ENCODE peak calls at places on chromosomes 11 and 22, in eight cellular contexts. A is adipocyte, R is thoracic aorta, Y is neural progenitor cell, L is colonic mucosa, O is endodermal cell, H is A673, U is A549. W is an unnamed sample.

GRCh38 chr11:2303627-2304155 is 1.9 kb downstream of the TSPAN32 start:
- DNase-seq in A (no peak), R (no peak), Y (no peak), L (no peak), O (no peak), H (no peak), U (no peak), W (peak)

GRCh38 chr11:101860694-101861371 is 54.0 kb upstream of the CEP126 start:
- DNase-seq in A (peak), R (no peak), Y (peak), L (peak), O (peak), H (peak), U (peak), W (no peak)

GRCh38 chr11:63501236-63501635 is 4.6 kb upstream of the LGALS12 start:
- DNase-seq in A (no peak), R (no peak), Y (peak), L (no peak), O (no peak), H (no peak), U (no peak), W (no peak)

GRCh38 chr11:66883021-66883968 is 26.4 kb downstream of the LRFN4 start:
- DNase-seq in A (peak), R (no peak), Y (peak), L (peak), O (peak), H (peak), U (peak), W (peak)

GRCh38 chr22:26553056-26553752 is 36.7 kb downstream of the TPST2 start:
- DNase-seq in A (peak), R (no peak), Y (no peak), L (no peak), O (no peak), H (peak), U (peak), W (no peak)

GRCh38 chr22:28029201-28029948 is 110.3 kb upstream of the PITPNB start:
- DNase-seq in A (no peak), R (no peak), Y (no peak), L (peak), O (peak), H (peak), U (no peak), W (peak)

GRCh38 chr11:102604875-102605274 is 20.3 kb downstream of the MMP20 start:
- DNase-seq in A (no peak), R (no peak), Y (no peak), L (no peak), O (no peak), H (no peak), U (no peak), W (no peak)

GRCh38 chr11:70002433-70002832 is 75.7 kb upstream of the ANO1 start:
- DNase-seq in A (no peak), R (no peak), Y (no peak), L (no peak), O (no peak), H (no peak), U (no peak), W (no peak)

GRCh38 chr11:62721994-62722393 is 5.3 kb downstream of the HNRNPUL2 start:
- DNase-seq in A (no peak), R (no peak), Y (peak), L (no peak), O (no peak), H (peak), U (no peak), W (no peak)

GRCh38 chr11:3642071-3642951 is 519 bp upstream of the ART5 start:
- DNase-seq in A (peak), R (peak), Y (peak), L (peak), O (peak), H (peak), U (peak), W (peak)

GRCh38 chr11:133052537-133052936 is 479.8 kb downstream of the OPCML start:
- DNase-seq in A (no peak), R (no peak), Y (no peak), L (no peak), O (no peak), H (no peak), U (no peak), W (no peak)

GRCh38 chr11:117600261-117600783 is 196.7 kb downstream of the DSCAML1 start:
- DNase-seq in A (no peak), R (no peak), Y (peak), L (no peak), O (peak), H (peak), U (no peak), W (no peak)

GRCh38 chr11:75314771-75315438 is 36.6 kb downstream of the ARRB1 start:
- DNase-seq in A (no peak), R (no peak), Y (no peak), L (no peak), O (no peak), H (no peak), U (no peak), W (peak)

GRCh38 chr11:75312346-75312745 is 39.1 kb downstream of the ARRB1 start:
- DNase-seq in A (no peak), R (no peak), Y (no peak), L (no peak), O (no peak), H (no peak), U (no peak), W (no peak)

GRCh38 chr11:75308986-75309385 is 42.5 kb downstream of the ARRB1 start:
- DNase-seq in A (no peak), R (no peak), Y (no peak), L (no peak), O (no peak), H (no peak), U (no peak), W (peak)

GRCh38 chr11:75313457-75314272 is 37.8 kb downstream of the ARRB1 start:
- DNase-seq in A (peak), R (no peak), Y (peak), L (peak), O (peak), H (peak), U (no peak), W (peak)

GRCh38 chr11:75311858-75312288 is 39.6 kb downstream of the ARRB1 start:
- DNase-seq in A (peak), R (peak), Y (no peak), L (peak), O (no peak), H (peak), U (no peak), W (peak)
- H3K4me3 ChIP-seq in A (peak), R (peak), Y (no peak), L (peak), O (no peak), H (no peak), U (no peak), W (peak)

DNA sequence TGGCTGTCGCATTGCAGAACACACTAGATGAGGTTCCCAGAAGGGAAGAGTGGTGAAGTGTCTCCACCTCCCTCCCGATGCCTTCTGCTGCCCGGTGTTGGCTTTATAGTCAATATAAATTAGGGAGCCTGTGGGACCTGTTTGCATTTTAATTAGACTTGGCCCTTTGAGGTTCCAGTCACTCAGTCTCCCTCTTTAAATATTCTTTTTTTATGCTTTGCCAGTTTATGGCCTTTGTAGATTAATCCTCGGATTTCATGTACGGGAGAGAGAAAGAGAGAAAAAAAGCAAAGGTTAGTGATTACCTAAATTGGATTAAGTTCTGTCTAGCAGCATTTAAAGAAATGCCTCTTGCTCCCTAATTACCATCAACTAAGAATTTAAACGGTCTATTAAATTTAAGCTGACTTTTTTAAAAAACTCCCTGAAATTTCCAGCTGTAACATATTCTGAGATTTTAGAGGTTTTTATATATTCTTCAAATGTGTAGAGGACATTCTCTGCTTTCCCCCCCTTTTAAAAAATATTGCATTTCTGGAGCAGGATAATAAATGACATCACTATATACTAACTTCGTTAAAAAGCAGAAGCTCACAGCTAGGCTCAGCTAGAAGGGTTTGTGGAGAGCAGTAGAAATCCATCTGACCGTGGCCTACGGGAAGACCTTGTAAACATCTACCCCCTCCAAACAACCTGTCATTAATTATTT is 84.4 kb downstream of the PRR5L start:
- DNase-seq in A (no peak), R (no peak), Y (no peak), L (no peak), O (no peak), H (peak), U (no peak), W (no peak)
- H3K4me3 ChIP-seq in A (no peak), R (peak), Y (no peak), L (no peak), O (peak), H (no peak), U (no peak), W (no peak)

GRCh38 chr11:76365038-76365679 is 15.8 kb downstream of the THAP12 start:
- DNase-seq in A (no peak), R (no peak), Y (no peak), L (no peak), O (no peak), H (no peak), U (no peak), W (no peak)

GRCh38 chr11:76362716-76363115 is 18.2 kb downstream of the THAP12 start:
- DNase-seq in A (no peak), R (no peak), Y (no peak), L (no peak), O (no peak), H (no peak), U (no peak), W (no peak)

GRCh38 chr11:76361773-76362172 is 19.2 kb downstream of the THAP12 start:
- DNase-seq in A (no peak), R (no peak), Y (no peak), L (no peak), O (no peak), H (no peak), U (no peak), W (no peak)

DNA sequence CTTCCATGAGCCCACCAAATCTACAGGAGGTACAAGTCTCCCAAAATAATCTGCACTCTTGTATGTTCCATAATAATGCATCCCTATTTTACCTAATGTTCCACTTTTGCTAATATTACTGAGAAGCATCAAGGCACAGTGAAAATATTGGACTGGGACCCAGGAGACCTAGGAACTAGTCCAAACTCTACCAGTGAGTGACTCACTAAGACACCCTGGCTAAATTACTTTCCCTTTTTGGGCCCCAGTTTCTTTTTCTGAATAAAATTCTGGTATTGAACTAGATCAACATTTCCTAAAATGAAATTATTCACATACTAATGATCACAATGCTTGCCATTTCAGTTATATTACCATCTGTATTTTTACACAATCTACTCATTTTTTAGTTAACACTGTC is 19.6 kb downstream of the THAP12 start:
- DNase-seq in A (peak), R (no peak), Y (no peak), L (no peak), O (no peak), H (no peak), U (no peak), W (no peak)
- H3K4me3 ChIP-seq in A (peak), R (peak), Y (no peak), L (no peak), O (no peak), H (no peak), U (no peak), W (no peak)

DNA sequence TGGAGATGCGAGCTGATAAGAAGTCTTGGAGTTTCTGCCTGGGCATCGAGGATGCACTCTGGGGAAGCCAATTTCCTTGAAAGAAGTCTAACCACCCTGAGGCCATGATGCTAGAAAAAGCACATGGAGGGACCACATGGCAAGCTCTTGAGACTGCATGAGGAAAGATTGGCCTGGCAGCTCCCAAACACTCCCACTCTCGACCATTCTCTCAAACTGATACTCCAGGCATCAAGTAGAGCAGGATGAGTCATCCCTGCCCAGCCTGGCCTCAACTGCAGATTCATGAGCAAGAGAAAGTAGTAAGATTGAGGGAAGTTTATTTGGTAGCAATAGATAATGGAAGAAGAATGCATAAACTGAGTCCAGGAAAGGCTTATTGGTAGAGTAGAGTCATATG is 194.3 kb downstream of the KIF18A start:
- DNase-seq in A (peak), R (no peak), Y (no peak), L (no peak), O (no peak), H (peak), U (no peak), W (no peak)
- H3K4me3 ChIP-seq in A (no peak), R (no peak), Y (no peak), L (no peak), O (no peak), H (no peak), U (no peak), W (no peak)

DNA sequence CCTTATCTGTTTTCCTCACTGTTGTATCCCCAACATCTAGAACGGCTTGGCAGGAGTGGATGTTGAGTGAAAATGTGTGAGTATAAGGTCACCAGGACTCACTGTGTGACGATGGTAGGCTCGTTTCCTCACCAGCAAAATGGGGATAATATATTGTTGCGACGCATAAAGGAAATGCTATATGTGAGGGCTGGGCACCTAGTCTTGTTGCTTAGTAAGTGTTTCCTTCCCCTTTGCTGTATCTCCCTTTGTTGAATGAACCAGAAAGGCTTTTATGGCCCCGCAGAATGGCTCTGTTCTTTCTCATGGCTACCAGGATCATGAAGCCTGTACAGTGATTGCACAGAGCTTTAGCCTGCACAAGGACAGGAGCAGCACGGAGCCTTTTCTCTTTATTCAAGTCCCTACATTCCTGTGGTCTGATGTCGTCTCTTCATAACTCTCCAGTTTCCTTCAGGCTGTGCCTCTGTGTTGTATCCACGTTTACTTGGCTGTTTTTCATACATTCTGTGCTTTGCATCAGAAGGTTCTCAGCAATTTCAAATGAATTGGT is 5.4 kb downstream of the TNRC6B start:
- DNase-seq in A (peak), R (no peak), Y (peak), L (no peak), O (no peak), H (peak), U (no peak), W (no peak)
- H3K4me3 ChIP-seq in A (peak), R (peak), Y (no peak), L (no peak), O (peak), H (peak), U (no peak), W (peak)

DNA sequence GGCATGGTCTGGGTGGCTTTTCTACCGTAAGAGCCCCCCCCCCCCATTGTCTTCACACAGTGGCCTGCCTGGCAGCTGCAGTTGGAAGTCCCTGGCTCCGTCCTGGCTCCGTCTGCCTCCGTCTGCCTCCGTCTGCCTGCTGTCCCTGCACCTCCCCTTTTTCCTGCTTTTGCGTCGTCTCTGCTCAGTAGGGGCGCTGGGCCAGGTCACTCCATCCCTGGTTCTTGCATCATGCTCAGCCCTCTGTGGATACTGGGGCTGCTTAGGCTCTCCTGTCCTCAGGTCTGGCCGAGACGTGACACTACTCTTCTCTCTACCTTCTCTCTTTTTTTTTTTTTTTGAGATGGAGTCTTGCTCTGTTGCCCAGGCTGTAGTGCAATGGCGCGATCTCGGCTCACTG is 27.8 kb downstream of the AP2A2 start:
- DNase-seq in A (no peak), R (no peak), Y (no peak), L (no peak), O (no peak), H (no peak), U (no peak), W (no peak)
- H3K4me3 ChIP-seq in A (no peak), R (no peak), Y (no peak), L (no peak), O (no peak), H (no peak), U (no peak), W (no peak)

GRCh38 chr22:47206819-47207218 is 444.4 kb downstream of the TBC1D22A start:
- DNase-seq in A (no peak), R (no peak), Y (no peak), L (no peak), O (peak), H (no peak), U (no peak), W (no peak)
- H3K4me3 ChIP-seq in A (no peak), R (no peak), Y (no peak), L (no peak), O (no peak), H (no peak), U (no peak), W (no peak)

W was measured in psoas muscle.